ENCODE peak calls at places on chromosomes 1 and 21, in six cellular contexts. N is right lobe of liver, H is A673, A is heart left ventricle, Y is WERI-Rb-1, R is upper lobe of right lung. U is an unnamed sample. For H3K9me3, the result is how much of the 10 kb centered on the place peaks cover.

GRCh38 chr1:43077273-43077672 is 94.8 kb downstream of the EBNA1BP2 start:
- DNase-seq in H (no peak), A (no peak), Y (no peak), R (no peak), N (no peak), U (no peak)

GRCh38 chr1:169725930-169726329 is 7.9 kb downstream of the SELE start:
- DNase-seq in N (no peak), R (no peak), Y (no peak), H (no peak), A (no peak), U (no peak)

GRCh38 chr1:51214615-51215131 is 21.4 kb upstream of the RNF11 start:
- DNase-seq in A (no peak), N (no peak), R (no peak), H (no peak), Y (no peak), U (no peak)

GRCh38 chr1:85322655-85323054 is 46.2 kb upstream of the BCL10 start:
- DNase-seq in Y (no peak), A (no peak), R (no peak), N (no peak), H (no peak), U (no peak)

GRCh38 chr1:111857251-111857651 is 101.5 kb downstream of the DDX20 start:
- DNase-seq in N (no peak), R (no peak), H (no peak), A (no peak), Y (no peak), U (no peak)

GRCh38 chr1:41762251-41762650 is 156.5 kb downstream of the HIVEP3 start:
- DNase-seq in R (no peak), A (no peak), N (no peak), H (no peak), Y (no peak), U (no peak)

GRCh38 chr1:206924549-206925115 is 2.9 kb upstream of the FCMR start:
- DNase-seq in Y (no peak), N (no peak), R (no peak), A (no peak), H (no peak), U (no peak)

GRCh38 chr1:79976287-79976686 is 969.8 kb upstream of the ADGRL4 start:
- DNase-seq in R (no peak), A (no peak), H (no peak), Y (no peak), N (no peak), U (no peak)

GRCh38 chr1:154155282-154155681 is 409 bp upstream of the NUP210L start:
- DNase-seq in A (no peak), Y (no peak), R (no peak), N (no peak), H (no peak), U (no peak)

GRCh38 chr1:24957808-24958752 is 28.0 kb upstream of the RUNX3 start:
- DNase-seq in H (no peak), R (no peak), A (no peak), N (peak), Y (no peak), U (no peak)

GRCh38 chr1:213989740-213990472 is 2.1 kb downstream of the PROX1 start:
- DNase-seq in R (no peak), Y (no peak), H (no peak), N (no peak), A (no peak), U (no peak)

GRCh38 chr1:176735201-176735600 is 272.2 kb downstream of the PAPPA2 start:
- DNase-seq in A (no peak), N (no peak), R (no peak), H (no peak), Y (no peak), U (no peak)

GRCh38 chr1:56901720-56902119 is 47.1 kb downstream of the C8A start:
- DNase-seq in A (no peak), Y (no peak), H (no peak), R (no peak), N (no peak), U (no peak)

GRCh38 chr1:151495316-151495715 is 15.9 kb upstream of the CGN start:
- DNase-seq in N (no peak), A (no peak), R (no peak), Y (no peak), H (no peak), U (no peak)

GRCh38 chr1:36156329-36157114 is 562 bp downstream of the MAP7D1 start:
- DNase-seq in N (peak), R (peak), Y (peak), A (peak), H (peak), U (peak)

GRCh38 chr1:42436794-42437458 is 18.9 kb downstream of the ZMYND12 start:
- DNase-seq in R (no peak), A (no peak), Y (no peak), H (no peak), N (no peak), U (no peak)

GRCh38 chr1:183019126-183019740 is 4.0 kb upstream of the LAMC1 start:
- DNase-seq in R (no peak), A (no peak), N (no peak), H (no peak), Y (no peak), U (no peak)

GRCh38 chr1:84853743-84854721 is 39.0 kb downstream of the LPAR3 start:
- DNase-seq in Y (no peak), A (no peak), H (peak), N (no peak), R (no peak), U (no peak)

GRCh38 chr1:98661544-98662353 is at the start of gene SNX7:
- DNase-seq in N (peak), A (peak), H (peak), Y (peak), R (peak), U (peak)

GRCh38 chr1:23366598-23366997 is 3.0 kb downstream of the ZNF436 start:
- DNase-seq in N (no peak), H (no peak), A (no peak), R (no peak), Y (no peak), U (no peak)

GRCh38 chr1:85361606-85362005 is 85.2 kb upstream of the BCL10 start:
- DNase-seq in A (no peak), Y (no peak), R (no peak), N (no peak), H (no peak), U (no peak)

GRCh38 chr1:209590405-209590804 is 6.9 kb downstream of the CAMK1G start:
- DNase-seq in H (no peak), A (no peak), Y (no peak), R (no peak), N (no peak), U (no peak)

GRCh38 chr1:209048961-209049669 is 534.4 kb upstream of the CAMK1G start:
- DNase-seq in A (no peak), R (no peak), H (no peak), N (no peak), Y (no peak), U (no peak)

GRCh38 chr1:78440381-78440793 is 50.4 kb upstream of the PTGFR start:
- DNase-seq in N (no peak), R (no peak), Y (no peak), H (no peak), A (no peak), U (no peak)

GRCh38 chr1:84973493-84974334 is 23.2 kb downstream of the MCOLN2 start:
- DNase-seq in H (peak), N (no peak), Y (no peak), A (no peak), R (no peak), U (no peak)

GRCh38 chr1:236141447-236142357 is 637 bp upstream of the GPR137B start:
- DNase-seq in R (no peak), Y (peak), A (no peak), N (no peak), H (peak), U (peak)

GRCh38 chr1:61680500-61680899 is 44.4 kb downstream of the TM2D1 start:
- DNase-seq in Y (no peak), R (no peak), H (no peak), A (no peak), N (no peak), U (no peak)

GRCh38 chr1:4563586-4563985 is 90.8 kb upstream of the AJAP1 start:
- DNase-seq in N (no peak), Y (no peak), H (no peak), A (no peak), R (no peak), U (no peak)

GRCh38 chr1:4561213-4561612 is 93.2 kb upstream of the AJAP1 start:
- DNase-seq in H (no peak), A (no peak), R (no peak), Y (no peak), N (no peak), U (no peak)

GRCh38 chr1:4565169-4565568 is 89.2 kb upstream of the AJAP1 start:
- DNase-seq in A (no peak), H (no peak), R (no peak), Y (no peak), N (no peak), U (no peak)

GRCh38 chr1:4564083-4564482 is 90.3 kb upstream of the AJAP1 start:
- DNase-seq in H (no peak), R (no peak), Y (no peak), A (no peak), N (no peak), U (no peak)

GRCh38 chr1:4562321-4562720 is 92.1 kb upstream of the AJAP1 start:
- DNase-seq in N (no peak), A (no peak), R (no peak), H (no peak), Y (no peak), U (no peak)
- H3K9me3 ChIP-seq in N (under half), A (under half), R (under half), H (under half), Y (under half), U (under half)

GRCh38 chr21:38388684-38389676 is 109.3 kb downstream of the ERG start:
- DNase-seq in N (no peak), H (no peak), A (no peak), R (no peak), Y (no peak), U (no peak)
- H3K27ac ChIP-seq in N (no peak), H (no peak), A (no peak), R (no peak), Y (no peak), U (no peak)

GRCh38 chr1:164619006-164619784 is 60.2 kb downstream of the PBX1 start:
- DNase-seq in Y (no peak), A (no peak), N (no peak), H (no peak), R (no peak), U (no peak)

GRCh38 chr1:164614316-164614715 is 55.3 kb downstream of the PBX1 start:
- DNase-seq in Y (no peak), A (no peak), R (no peak), H (no peak), N (no peak), U (no peak)

GRCh38 chr1:164613176-164613575 is 54.2 kb downstream of the PBX1 start:
- DNase-seq in N (no peak), Y (no peak), A (no peak), H (no peak), R (no peak), U (no peak)

GRCh38 chr1:164622057-164622840 is 63.3 kb downstream of the PBX1 start:
- DNase-seq in A (no peak), R (no peak), Y (no peak), H (no peak), N (no peak), U (no peak)

GRCh38 chr1:164617607-164618564 is 58.9 kb downstream of the PBX1 start:
- DNase-seq in A (no peak), R (no peak), N (no peak), Y (peak), H (peak), U (no peak)
- TF ChIP-seq CTCF in A (peak), R (peak), N (peak), Y (peak), H (peak), U (peak)

GRCh38 chr1:244397086-244397485 is 54.6 kb downstream of the ADSS2 start:
- DNase-seq in A (no peak), H (no peak), N (no peak), Y (no peak), R (no peak), U (no peak)

GRCh38 chr1:244403431-244403830 is 48.3 kb downstream of the ADSS2 start:
- DNase-seq in H (no peak), A (no peak), N (no peak), Y (no peak), R (no peak), U (no peak)

GRCh38 chr1:244395965-244396364 is 55.7 kb downstream of the ADSS2 start:
- DNase-seq in R (no peak), H (no peak), N (no peak), Y (no peak), A (no peak), U (no peak)

GRCh38 chr1:244406337-244406736 is 45.4 kb downstream of the ADSS2 start:
- DNase-seq in A (no peak), H (no peak), R (no peak), N (no peak), Y (no peak), U (no peak)

GRCh38 chr1:244400974-244401373 is 50.7 kb downstream of the ADSS2 start:
- DNase-seq in Y (no peak), N (no peak), H (no peak), A (no peak), R (no peak), U (no peak)
- H3K9me3 ChIP-seq in Y (under half), N (under half), H (under half), A (under half), R (under half), U (under half)